ENCODE peak calls at places on chromosomes 6 and 20, in six cellular contexts. T is HepG2, K is NT2/D1, Z is K562, R is H1, O is GM12878. G is an unnamed sample. For H3K4me1, the result is how much of the 10 kb centered on the place peaks cover.

GRCh38 chr20:3654326-3655031 is 8.7 kb downstream of the GFRA4 start:
- DNase-seq in T (no peak), K (no peak), Z (no peak), R (no peak), O (no peak), G (no peak)

GRCh38 chr6:39451831-39452230 is 129.3 kb upstream of the KCNK16 start:
- DNase-seq in T (no peak), K (no peak), Z (peak), R (peak), O (no peak), G (peak)

GRCh38 chr20:63941282-63942060 is 14.7 kb downstream of the UCKL1 start:
- DNase-seq in T (no peak), K (no peak), Z (peak), R (peak), O (no peak), G (no peak)

GRCh38 chr20:44650777-44651493 is 564 bp downstream of the ADA start:
- DNase-seq in T (no peak), K (no peak), Z (no peak), R (no peak), O (no peak), G (no peak)

GRCh38 chr6:143015300-143015706 is 45.4 kb upstream of the AIG1 start:
- DNase-seq in T (no peak), K (no peak), Z (no peak), R (no peak), O (peak), G (no peak)

GRCh38 chr6:149451361-149452061 is 33.3 kb downstream of the ZC3H12D start:
- DNase-seq in T (no peak), K (no peak), Z (no peak), R (peak), O (no peak), G (no peak)

GRCh38 chr6:53306819-53307347 is 41.9 kb downstream of the ELOVL5 start:
- DNase-seq in T (peak), K (no peak), Z (no peak), R (no peak), O (peak), G (no peak)

GRCh38 chr6:17886891-17887290 is 100.5 kb downstream of the KIF13A start:
- DNase-seq in T (no peak), K (no peak), Z (no peak), R (no peak), O (no peak), G (no peak)

GRCh38 chr6:40962241-40962640 is 76.8 kb downstream of the UNC5CL start:
- DNase-seq in T (peak), K (no peak), Z (no peak), R (no peak), O (peak), G (peak)

GRCh38 chr20:44295995-44296394 is 15.0 kb downstream of the FITM2 start:
- DNase-seq in T (no peak), K (no peak), Z (no peak), R (no peak), O (no peak), G (no peak)

GRCh38 chr20:63287697-63288580 is 5.0 kb upstream of the COL20A1 start:
- DNase-seq in T (no peak), K (no peak), Z (no peak), R (no peak), O (no peak), G (no peak)

GRCh38 chr6:52325695-52326471 is 36.1 kb upstream of the PAQR8 start:
- DNase-seq in T (peak), K (peak), Z (no peak), R (peak), O (no peak), G (no peak)

GRCh38 chr6:107847844-107848802 is 24.0 kb upstream of the SCML4 start:
- DNase-seq in T (peak), K (peak), Z (peak), R (peak), O (no peak), G (peak)

GRCh38 chr20:3679749-3680700 is 1.8 kb downstream of the ADAM33 start:
- DNase-seq in T (no peak), K (no peak), Z (no peak), R (no peak), O (no peak), G (no peak)

GRCh38 chr20:35319206-35320197 is 27.3 kb upstream of the FAM83C start:
- DNase-seq in T (no peak), K (no peak), Z (peak), R (no peak), O (no peak), G (no peak)

GRCh38 chr20:11195899-11196558 is 522.2 kb upstream of the JAG1 start:
- DNase-seq in T (no peak), K (no peak), Z (no peak), R (no peak), O (no peak), G (no peak)

GRCh38 chr6:12570461-12571030 is 146.0 kb upstream of the PHACTR1 start:
- DNase-seq in T (no peak), K (no peak), Z (no peak), R (no peak), O (no peak), G (no peak)

GRCh38 chr20:54132612-54133433 is 41.0 kb downstream of the CYP24A1 start:
- DNase-seq in T (peak), K (peak), Z (no peak), R (no peak), O (no peak), G (peak)

GRCh38 chr6:156616495-156616894 is 160.7 kb upstream of the ARID1B start:
- DNase-seq in T (no peak), K (no peak), Z (no peak), R (no peak), O (no peak), G (no peak)

GRCh38 chr20:36102306-36102705 is 52.2 kb upstream of the EPB41L1 start:
- DNase-seq in T (no peak), K (no peak), Z (no peak), R (no peak), O (no peak), G (no peak)

GRCh38 chr20:25273541-25274358 is 25.9 kb downstream of the PYGB start:
- DNase-seq in T (no peak), K (no peak), Z (no peak), R (peak), O (no peak), G (no peak)

GRCh38 chr20:10347066-10347465 is 87.0 kb downstream of the MKKS start:
- DNase-seq in T (no peak), K (no peak), Z (no peak), R (no peak), O (no peak), G (no peak)

GRCh38 chr6:31541059-31541657 is 645 bp downstream of the DDX39B start:
- DNase-seq in T (peak), K (peak), Z (peak), R (no peak), O (no peak), G (no peak)

GRCh38 chr20:60237981-60238380 is 279.8 kb downstream of the CDH26 start:
- DNase-seq in T (no peak), K (no peak), Z (no peak), R (no peak), O (no peak), G (no peak)

GRCh38 chr6:37994238-37994637 is 174.7 kb downstream of the ZFAND3 start:
- DNase-seq in T (no peak), K (no peak), Z (no peak), R (no peak), O (no peak), G (no peak)

GRCh38 chr20:63425846-63426485 is 46.5 kb downstream of the KCNQ2 start:
- DNase-seq in T (no peak), K (no peak), Z (no peak), R (no peak), O (no peak), G (no peak)

GRCh38 chr6:3808189-3808588 is 41.0 kb upstream of the FAM50B start:
- DNase-seq in T (no peak), K (no peak), Z (no peak), R (no peak), O (no peak), G (no peak)

GRCh38 chr6:162032620-162033019 is 694.9 kb downstream of the PRKN start:
- DNase-seq in T (no peak), K (no peak), Z (no peak), R (no peak), O (no peak), G (no peak)

GRCh38 chr6:90072961-90073464 is 178.7 kb downstream of the GJA10 start:
- DNase-seq in T (no peak), K (no peak), Z (no peak), R (no peak), O (no peak), G (no peak)

GRCh38 chr6:105596284-105596755 is 193.4 kb upstream of the PREP start:
- DNase-seq in T (no peak), K (no peak), Z (no peak), R (no peak), O (no peak), G (no peak)

GRCh38 chr6:25617997-25618396 is 34.0 kb upstream of the SCGN start:
- DNase-seq in T (no peak), K (no peak), Z (no peak), R (no peak), O (no peak), G (no peak)

GRCh38 chr6:130981409-130981808 is 81.6 kb downstream of the EPB41L2 start:
- DNase-seq in T (no peak), K (no peak), Z (no peak), R (no peak), O (no peak), G (no peak)

GRCh38 chr6:79841577-79842381 is 105.6 kb downstream of the ELOVL4 start:
- DNase-seq in T (no peak), K (no peak), Z (no peak), R (no peak), O (no peak), G (no peak)

GRCh38 chr6:145736854-145737181 is 1.5 kb upstream of the EPM2A start:
- DNase-seq in T (no peak), K (no peak), Z (no peak), R (no peak), O (no peak), G (no peak)

DNA sequence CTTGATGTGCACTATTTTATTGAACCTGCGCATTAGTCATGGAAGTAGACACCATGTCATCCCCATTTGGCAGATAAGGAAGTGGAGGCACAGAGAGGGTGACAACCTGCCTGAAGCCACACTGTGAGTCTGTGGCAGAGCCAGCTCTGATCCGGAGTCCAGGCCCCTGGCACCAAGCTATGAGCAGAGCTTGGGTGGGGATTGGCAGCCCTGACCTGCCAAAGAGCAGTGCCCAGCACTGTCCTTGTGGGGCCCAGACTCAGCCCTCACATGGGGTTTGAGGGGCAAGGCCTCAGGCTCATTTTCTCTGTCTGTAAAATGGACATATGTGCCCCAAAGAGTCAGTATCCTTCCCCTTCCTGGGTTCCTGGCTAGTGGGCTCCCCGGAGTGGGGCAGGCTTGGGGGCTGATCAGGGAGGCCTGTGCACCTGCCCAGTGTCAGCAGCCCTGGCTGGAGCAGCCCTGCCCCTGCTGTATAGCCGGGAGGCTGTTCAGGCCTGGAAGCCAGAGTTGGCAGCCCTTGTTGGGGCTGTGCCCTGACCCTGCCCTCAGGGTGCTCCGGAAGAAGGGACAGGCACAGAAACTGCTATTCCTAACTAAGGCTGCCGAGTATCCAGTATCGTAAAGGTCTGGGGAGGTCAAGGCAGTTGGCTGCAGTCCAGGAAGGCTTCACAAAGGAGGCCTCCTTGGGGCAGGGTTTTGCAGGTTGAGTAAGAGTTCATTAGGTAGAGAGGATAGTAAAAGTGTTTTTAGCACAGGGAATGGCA is 38.7 kb downstream of the TGM2 start:
- DNase-seq in T (no peak), K (no peak), Z (no peak), R (no peak), O (no peak), G (no peak)
- H3K4me1 ChIP-seq in T (half or more), K (under half), Z (under half), R (under half), O (under half), G (under half)

DNA sequence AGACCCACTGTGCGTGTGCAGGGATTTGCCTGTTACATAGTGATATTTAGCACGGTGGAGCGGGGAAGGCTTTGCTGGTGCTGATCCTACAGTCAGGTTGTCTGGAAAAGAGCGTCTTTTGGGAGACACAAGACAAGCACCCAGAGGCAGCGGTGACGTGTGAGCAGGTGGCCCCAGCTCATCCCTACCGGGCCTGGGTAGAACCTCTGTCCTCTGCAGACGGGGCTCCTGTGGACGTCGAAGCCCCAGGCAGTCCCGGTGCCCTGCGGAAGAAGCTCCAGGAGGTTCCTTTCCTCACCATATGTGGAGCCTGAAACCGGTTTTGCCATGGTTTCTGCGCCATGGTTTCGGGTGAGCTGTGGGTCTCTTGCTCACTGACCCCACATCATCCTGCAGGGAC is 68.9 kb upstream of the AFDN start:
- DNase-seq in T (no peak), K (no peak), Z (no peak), R (no peak), O (no peak), G (no peak)
- TF ChIP-seq ZNF274 in T (no peak), K (no peak), Z (no peak), R (no peak), O (no peak), G (no peak)

DNA sequence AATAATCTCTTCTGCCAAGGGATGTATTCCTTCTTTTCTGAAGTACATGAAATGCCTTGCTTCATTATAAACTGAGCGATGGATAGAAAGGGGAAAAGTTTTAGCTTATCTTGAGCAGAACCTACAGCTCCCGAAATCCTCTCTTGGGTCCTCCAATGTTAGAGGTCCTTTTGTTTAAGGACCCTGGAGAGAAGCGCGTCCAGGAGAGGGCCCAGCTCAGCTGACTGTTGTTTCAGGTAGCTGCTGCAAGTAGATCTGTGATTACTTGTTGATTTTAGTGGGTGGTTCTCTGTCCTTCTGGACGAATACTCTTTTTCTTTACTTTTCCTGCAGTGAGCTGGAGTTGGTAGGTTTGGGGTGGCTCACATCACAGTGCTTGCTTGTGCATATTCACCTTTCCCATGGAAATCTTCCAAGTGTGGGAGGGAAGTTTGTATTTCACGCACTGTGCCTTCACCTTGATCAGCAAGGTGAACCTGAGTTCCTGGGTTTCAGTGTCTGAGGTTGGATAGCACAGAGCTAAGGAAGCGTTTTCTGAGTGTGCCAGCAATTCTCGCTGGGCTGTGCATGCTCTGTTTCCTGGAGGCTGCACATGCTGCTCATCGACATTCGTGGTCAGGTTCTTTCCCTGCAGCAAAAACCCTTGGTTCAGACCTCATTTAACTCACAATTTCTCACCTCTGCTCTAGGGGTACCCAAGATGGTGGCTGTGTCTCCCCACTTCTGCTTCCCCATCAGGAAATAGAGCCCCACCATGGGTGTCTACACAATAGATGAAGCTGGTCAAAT is 176.3 kb downstream of the JARID2 start:
- DNase-seq in T (no peak), K (no peak), Z (no peak), R (no peak), O (no peak), G (no peak)
- H3K4me1 ChIP-seq in T (under half), K (under half), Z (under half), R (under half), O (under half), G (under half)

GRCh38 chr6:158817298-158818007 is 1.7 kb downstream of the EZR start:
- DNase-seq in T (peak), K (no peak), Z (peak), R (no peak), O (no peak), G (no peak)

GRCh38 chr6:158818008-158818579 is 1.1 kb downstream of the EZR start:
- DNase-seq in T (peak), K (peak), Z (peak), R (peak), O (no peak), G (no peak)

GRCh38 chr6:158819213-158819976 is at the start of gene EZR:
- DNase-seq in T (peak), K (peak), Z (peak), R (peak), O (no peak), G (peak)

GRCh38 chr6:158818580-158819212 is 472 bp downstream of the EZR start:
- DNase-seq in T (peak), K (no peak), Z (peak), R (peak), O (no peak), G (no peak)

DNA sequence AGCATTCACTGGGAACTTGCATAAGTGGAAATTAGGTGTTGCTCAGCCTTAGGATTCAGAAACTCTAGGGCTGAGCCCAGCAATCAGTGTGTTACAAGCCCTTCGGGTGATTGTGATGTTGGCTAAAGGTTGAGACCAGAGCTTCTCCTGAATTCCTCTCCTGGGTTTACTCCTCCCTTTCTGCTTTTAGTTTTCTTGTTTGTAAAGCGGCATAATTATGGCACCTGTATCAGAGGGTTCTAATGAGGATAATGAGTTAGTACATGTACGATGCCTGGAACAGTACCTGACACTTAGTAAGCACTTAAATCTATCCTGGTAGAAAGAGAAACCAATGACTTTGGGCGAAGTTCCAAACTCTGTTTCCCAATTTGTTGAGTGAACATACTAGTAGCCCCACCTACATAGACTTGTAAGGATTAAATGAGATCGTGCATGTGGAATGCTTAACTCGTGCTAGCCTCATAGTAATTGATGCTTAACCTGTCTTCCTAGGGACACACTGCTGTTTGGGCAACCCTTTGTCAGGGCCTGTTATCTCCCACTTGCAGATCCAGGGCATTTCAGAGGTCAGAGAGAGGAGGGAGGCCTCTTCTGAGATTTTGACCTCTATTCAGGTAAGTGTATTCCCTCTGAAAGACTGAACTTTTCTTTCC is 937 bp upstream of the EZR start:
- DNase-seq in T (no peak), K (no peak), Z (peak), R (no peak), O (no peak), G (no peak)
- TF ChIP-seq ZNF274 in T (no peak), K (no peak), Z (no peak), R (no peak), O (no peak), G (no peak)

GRCh38 chr20:49633023-49633422 is 65.1 kb upstream of the PTGIS start:
- DNase-seq in T (no peak), K (no peak), Z (no peak), R (no peak), O (no peak), G (no peak)

GRCh38 chr20:49635171-49635570 is 67.2 kb upstream of the PTGIS start:
- DNase-seq in T (no peak), K (no peak), Z (no peak), R (no peak), O (no peak), G (no peak)

GRCh38 chr20:49633643-49634042 is 65.7 kb upstream of the PTGIS start:
- DNase-seq in T (no peak), K (no peak), Z (no peak), R (no peak), O (no peak), G (no peak)

GRCh38 chr20:49635829-49636228 is 67.9 kb upstream of the PTGIS start:
- DNase-seq in T (no peak), K (no peak), Z (no peak), R (no peak), O (no peak), G (no peak)

GRCh38 chr20:49634116-49634515 is 66.2 kb upstream of the PTGIS start:
- DNase-seq in T (no peak), K (no peak), Z (no peak), R (no peak), O (no peak), G (no peak)
- H3K4me1 ChIP-seq in T (under half), K (under half), Z (under half), R (under half), O (under half), G (under half)

GRCh38 chr6:24458134-24458533 is 31.2 kb downstream of the GPLD1 start:
- DNase-seq in T (no peak), K (no peak), Z (no peak), R (no peak), O (no peak), G (no peak)
- TF ChIP-seq ZNF274 in T (no peak), K (no peak), Z (no peak), R (no peak), O (no peak), G (no peak)

DNA sequence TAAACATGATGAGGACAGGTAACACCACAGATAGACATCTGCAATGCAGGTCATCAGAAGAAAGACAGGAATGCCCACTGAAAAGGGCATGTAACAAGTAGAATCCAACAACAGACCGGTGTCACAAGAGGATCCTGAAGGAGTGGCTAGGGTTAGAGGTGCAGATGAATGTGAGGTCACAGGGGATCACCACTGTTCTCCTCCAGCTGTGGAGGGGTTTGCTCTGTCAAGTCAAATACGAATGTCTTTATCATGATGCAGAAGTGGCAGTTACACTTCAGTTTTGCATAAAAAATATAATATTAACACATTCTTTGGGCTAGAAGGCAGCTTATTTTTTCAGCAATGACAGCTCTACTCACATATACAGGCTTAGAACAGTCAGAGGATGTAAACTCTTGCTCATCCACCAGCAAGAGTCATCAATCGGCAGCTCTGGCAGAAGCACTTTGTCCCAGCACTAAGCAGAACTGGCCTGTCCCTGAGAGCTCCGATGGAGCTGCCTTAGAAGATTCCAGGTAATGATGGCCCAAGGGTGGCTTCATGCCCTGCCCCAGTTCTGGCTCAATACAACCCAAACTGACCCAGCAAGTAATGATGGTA is 130.4 kb upstream of the TRAF3IP2 start:
- DNase-seq in T (no peak), K (no peak), Z (no peak), R (no peak), O (no peak), G (no peak)
- H3K4me1 ChIP-seq in T (under half), K (under half), Z (under half), R (under half), O (half or more), G (under half)